ENCODE peak calls at places on chromosomes 12 and 14, in seven cellular contexts. One of them, this sample, is unnamed.

GRCh38 chr12:130460611-130461478 is 123.2 kb downstream of the PIWIL1 start:
- DNase-seq in endodermal cell: no peak
- DNase-seq in GM12864: no peak
- DNase-seq in NB4: no peak
- DNase-seq in tibial artery: no peak
- DNase-seq in gastrocnemius medialis: no peak
- DNase-seq in A549: no peak
- DNase-seq in this sample: no peak

GRCh38 chr12:63857771-63858670 is 13.5 kb downstream of the SRGAP1 start:
- DNase-seq in tibial artery: no peak
- DNase-seq in gastrocnemius medialis: no peak
- DNase-seq in GM12864: no peak
- DNase-seq in NB4: no peak
- DNase-seq in A549: peak
- DNase-seq in endodermal cell: no peak
- DNase-seq in this sample: peak

GRCh38 chr14:106844608-106845285 is 1318.4 kb downstream of the TMEM121 start:
- DNase-seq in NB4: peak
- DNase-seq in GM12864: no peak
- DNase-seq in tibial artery: peak
- DNase-seq in A549: peak
- DNase-seq in endodermal cell: no peak
- DNase-seq in gastrocnemius medialis: peak
- DNase-seq in this sample: no peak

GRCh38 chr12:79344855-79345840 is 345.6 kb downstream of the PAWR start:
- DNase-seq in gastrocnemius medialis: no peak
- DNase-seq in A549: peak
- DNase-seq in endodermal cell: peak
- DNase-seq in NB4: peak
- DNase-seq in GM12864: peak
- DNase-seq in tibial artery: no peak
- DNase-seq in this sample: peak

GRCh38 chr14:90661881-90662280 is 154.3 kb downstream of the TTC7B start:
- DNase-seq in GM12864: no peak
- DNase-seq in gastrocnemius medialis: no peak
- DNase-seq in NB4: no peak
- DNase-seq in tibial artery: no peak
- DNase-seq in A549: no peak
- DNase-seq in endodermal cell: no peak
- DNase-seq in this sample: no peak

GRCh38 chr14:35402323-35403084 is 2.0 kb downstream of the NFKBIA start:
- DNase-seq in endodermal cell: peak
- DNase-seq in tibial artery: no peak
- DNase-seq in gastrocnemius medialis: peak
- DNase-seq in GM12864: no peak
- DNase-seq in NB4: no peak
- DNase-seq in A549: no peak
- DNase-seq in this sample: no peak

GRCh38 chr12:7206691-7207090 is 17.2 kb downstream of the PEX5 start:
- DNase-seq in endodermal cell: no peak
- DNase-seq in NB4: no peak
- DNase-seq in gastrocnemius medialis: no peak
- DNase-seq in A549: no peak
- DNase-seq in tibial artery: no peak
- DNase-seq in GM12864: no peak
- DNase-seq in this sample: no peak

GRCh38 chr12:23949212-23950010 is at the start of gene SOX5:
- DNase-seq in GM12864: no peak
- DNase-seq in endodermal cell: peak
- DNase-seq in NB4: no peak
- DNase-seq in A549: peak
- DNase-seq in tibial artery: peak
- DNase-seq in gastrocnemius medialis: no peak
- DNase-seq in this sample: peak

GRCh38 chr14:71606064-71606463 is 326.2 kb upstream of the RGS6 start:
- DNase-seq in NB4: no peak
- DNase-seq in tibial artery: no peak
- DNase-seq in gastrocnemius medialis: no peak
- DNase-seq in A549: no peak
- DNase-seq in endodermal cell: peak
- DNase-seq in GM12864: no peak
- DNase-seq in this sample: no peak

GRCh38 chr14:68379510-68380303 is 413.2 kb downstream of the ZFP36L1 start:
- DNase-seq in tibial artery: no peak
- DNase-seq in A549: no peak
- DNase-seq in endodermal cell: no peak
- DNase-seq in gastrocnemius medialis: no peak
- DNase-seq in NB4: no peak
- DNase-seq in GM12864: no peak
- DNase-seq in this sample: peak

GRCh38 chr14:58131386-58131785 is 20.6 kb downstream of the ARMH4 start:
- DNase-seq in NB4: no peak
- DNase-seq in gastrocnemius medialis: no peak
- DNase-seq in tibial artery: no peak
- DNase-seq in GM12864: no peak
- DNase-seq in endodermal cell: peak
- DNase-seq in A549: peak
- DNase-seq in this sample: peak
- TF ChIP-seq CTCF in NB4: no peak
- TF ChIP-seq CTCF in gastrocnemius medialis: no peak
- TF ChIP-seq CTCF in tibial artery: no peak
- TF ChIP-seq CTCF in GM12864: no peak
- TF ChIP-seq CTCF in endodermal cell: no peak
- TF ChIP-seq CTCF in A549: no peak
- TF ChIP-seq CTCF in this sample: no peak

GRCh38 chr12:126726481-126727217 is 1540.3 kb upstream of the TMEM132C start:
- DNase-seq in gastrocnemius medialis: no peak
- DNase-seq in tibial artery: no peak
- DNase-seq in GM12864: no peak
- DNase-seq in endodermal cell: peak
- DNase-seq in A549: no peak
- DNase-seq in NB4: no peak
- DNase-seq in this sample: no peak
- H3K4me3 ChIP-seq in gastrocnemius medialis: no peak
- H3K4me3 ChIP-seq in tibial artery: no peak
- H3K4me3 ChIP-seq in GM12864: no peak
- H3K4me3 ChIP-seq in endodermal cell: no peak
- H3K4me3 ChIP-seq in A549: no peak
- H3K4me3 ChIP-seq in NB4: no peak
- H3K4me3 ChIP-seq in this sample: no peak

GRCh38 chr14:94598816-94599655 is 13.2 kb upstream of the SERPINA3 start:
- DNase-seq in gastrocnemius medialis: peak
- DNase-seq in endodermal cell: peak
- DNase-seq in A549: peak
- DNase-seq in tibial artery: peak
- DNase-seq in GM12864: no peak
- DNase-seq in NB4: peak
- DNase-seq in this sample: peak
- TF ChIP-seq CTCF in gastrocnemius medialis: no peak
- TF ChIP-seq CTCF in endodermal cell: peak
- TF ChIP-seq CTCF in A549: peak
- TF ChIP-seq CTCF in tibial artery: no peak
- TF ChIP-seq CTCF in GM12864: no peak
- TF ChIP-seq CTCF in NB4: no peak
- TF ChIP-seq CTCF in this sample: no peak

DNA sequence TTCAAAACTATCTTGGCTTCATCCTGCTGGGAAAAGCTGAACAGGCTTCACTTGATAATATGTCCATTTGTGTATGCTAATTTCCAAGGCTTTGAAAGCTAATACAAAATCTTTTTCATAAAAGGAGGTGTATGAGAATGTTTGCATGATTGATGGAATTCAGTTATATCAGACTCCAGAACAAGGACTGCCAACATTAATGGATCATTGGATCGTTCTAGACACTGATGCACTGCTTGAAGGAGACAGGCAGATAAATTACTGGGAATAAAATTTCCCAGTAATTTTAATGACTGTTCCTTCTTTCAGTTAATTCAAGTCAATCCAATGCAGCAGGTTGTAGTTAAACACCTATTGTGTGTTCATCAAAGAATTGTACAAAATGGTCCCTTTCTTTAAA is 466 bp downstream of the GPRC5D start:
- DNase-seq in gastrocnemius medialis: no peak
- DNase-seq in A549: no peak
- DNase-seq in tibial artery: no peak
- DNase-seq in NB4: no peak
- DNase-seq in endodermal cell: no peak
- DNase-seq in GM12864: no peak
- DNase-seq in this sample: no peak
- H3K4me3 ChIP-seq in gastrocnemius medialis: no peak
- H3K4me3 ChIP-seq in A549: no peak
- H3K4me3 ChIP-seq in tibial artery: no peak
- H3K4me3 ChIP-seq in NB4: no peak
- H3K4me3 ChIP-seq in endodermal cell: no peak
- H3K4me3 ChIP-seq in GM12864: no peak
- H3K4me3 ChIP-seq in this sample: no peak

GRCh38 chr12:47963340-47964040 is at the start of gene TMEM106C:
- DNase-seq in endodermal cell: peak
- DNase-seq in gastrocnemius medialis: peak
- DNase-seq in A549: peak
- DNase-seq in NB4: peak
- DNase-seq in GM12864: peak
- DNase-seq in tibial artery: peak
- DNase-seq in this sample: peak
- TF ChIP-seq CTCF in endodermal cell: peak
- TF ChIP-seq CTCF in gastrocnemius medialis: peak
- TF ChIP-seq CTCF in A549: peak
- TF ChIP-seq CTCF in NB4: peak
- TF ChIP-seq CTCF in GM12864: peak
- TF ChIP-seq CTCF in tibial artery: peak
- TF ChIP-seq CTCF in this sample: peak

GRCh38 chr12:48038085-48038484 is 33.8 kb upstream of the COL2A1 start:
- DNase-seq in tibial artery: no peak
- DNase-seq in GM12864: no peak
- DNase-seq in endodermal cell: no peak
- DNase-seq in gastrocnemius medialis: no peak
- DNase-seq in NB4: peak
- DNase-seq in A549: no peak
- DNase-seq in this sample: no peak
- H3K4me3 ChIP-seq in tibial artery: no peak
- H3K4me3 ChIP-seq in GM12864: no peak
- H3K4me3 ChIP-seq in endodermal cell: peak
- H3K4me3 ChIP-seq in gastrocnemius medialis: no peak
- H3K4me3 ChIP-seq in NB4: no peak
- H3K4me3 ChIP-seq in A549: no peak
- H3K4me3 ChIP-seq in this sample: no peak

GRCh38 chr14:96104469-96105057 is 65.4 kb downstream of the C14orf132 start:
- DNase-seq in GM12864: no peak
- DNase-seq in A549: peak
- DNase-seq in gastrocnemius medialis: peak
- DNase-seq in tibial artery: peak
- DNase-seq in NB4: peak
- DNase-seq in endodermal cell: peak
- DNase-seq in this sample: peak

GRCh38 chr14:96103560-96104460 is 64.6 kb downstream of the C14orf132 start:
- DNase-seq in A549: no peak
- DNase-seq in endodermal cell: no peak
- DNase-seq in gastrocnemius medialis: no peak
- DNase-seq in tibial artery: no peak
- DNase-seq in GM12864: no peak
- DNase-seq in NB4: no peak
- DNase-seq in this sample: no peak

GRCh38 chr14:96106891-96107290 is 67.7 kb downstream of the C14orf132 start:
- DNase-seq in GM12864: no peak
- DNase-seq in A549: no peak
- DNase-seq in tibial artery: no peak
- DNase-seq in NB4: no peak
- DNase-seq in gastrocnemius medialis: no peak
- DNase-seq in endodermal cell: no peak
- DNase-seq in this sample: no peak

GRCh38 chr14:96105089-96105920 is 66.1 kb downstream of the C14orf132 start:
- DNase-seq in gastrocnemius medialis: no peak
- DNase-seq in NB4: no peak
- DNase-seq in GM12864: no peak
- DNase-seq in A549: no peak
- DNase-seq in endodermal cell: no peak
- DNase-seq in tibial artery: no peak
- DNase-seq in this sample: no peak

GRCh38 chr14:96105921-96106441 is 66.8 kb downstream of the C14orf132 start:
- DNase-seq in A549: no peak
- DNase-seq in tibial artery: no peak
- DNase-seq in endodermal cell: no peak
- DNase-seq in GM12864: no peak
- DNase-seq in NB4: no peak
- DNase-seq in gastrocnemius medialis: peak
- DNase-seq in this sample: peak
- TF ChIP-seq CTCF in A549: no peak
- TF ChIP-seq CTCF in tibial artery: no peak
- TF ChIP-seq CTCF in endodermal cell: no peak
- TF ChIP-seq CTCF in GM12864: no peak
- TF ChIP-seq CTCF in NB4: no peak
- TF ChIP-seq CTCF in gastrocnemius medialis: no peak
- TF ChIP-seq CTCF in this sample: no peak

This sample was measured in AG10803.